ENCODE peak calls at places on chromosomes 4 and X, in seven cellular contexts. S is nephron progenitor cell, Z is foreskin fibroblast, A is H9, O is tibial artery, G is mesothelial cell of epicardium, D is omental fat pad. X is an unnamed sample.

GRCh38 chr4:188960411-188961093 is 821.3 kb downstream of the TRIML1 start:
- DNase-seq in S (no peak), Z (peak), A (no peak), O (no peak), G (no peak), D (no peak), X (no peak)

GRCh38 chr4:128410037-128410436 is 122.4 kb upstream of the PGRMC2 start:
- DNase-seq in S (no peak), Z (no peak), A (no peak), O (no peak), G (no peak), D (no peak), X (no peak)

GRCh38 chrX:45714864-45715263 is 514.2 kb upstream of the DIPK2B start:
- DNase-seq in S (no peak), Z (peak), A (no peak), O (no peak), G (no peak), D (no peak), X (no peak)

GRCh38 chr4:53598901-53599300 is 7.6 kb upstream of the LNX1 start:
- DNase-seq in S (no peak), Z (no peak), A (no peak), O (no peak), G (no peak), D (no peak), X (no peak)

GRCh38 chr4:140243345-140243753 is 89.4 kb upstream of the MAML3 start:
- DNase-seq in S (peak), Z (no peak), A (no peak), O (no peak), G (no peak), D (no peak), X (no peak)

GRCh38 chr4:69058410-69059059 is 37.7 kb upstream of the UGT2B7 start:
- DNase-seq in S (no peak), Z (no peak), A (no peak), O (no peak), G (no peak), D (no peak), X (no peak)

GRCh38 chrX:4764888-4765287 is 1051.4 kb upstream of the PRKX start:
- DNase-seq in S (no peak), Z (peak), A (no peak), O (no peak), G (no peak), D (no peak), X (no peak)

GRCh38 chr4:820230-821172 is 5.4 kb downstream of the CPLX1 start:
- DNase-seq in S (no peak), Z (no peak), A (no peak), O (no peak), G (no peak), D (no peak), X (no peak)

GRCh38 chrX:131392666-131393065 is 103.6 kb upstream of the IGSF1 start:
- DNase-seq in S (no peak), Z (no peak), A (no peak), O (no peak), G (no peak), D (no peak), X (no peak)

GRCh38 chr4:14744346-14744745 is 257.9 kb upstream of the CPEB2 start:
- DNase-seq in S (no peak), Z (no peak), A (peak), O (no peak), G (no peak), D (no peak), X (no peak)

GRCh38 chrX:132594129-132594528 is 105.3 kb upstream of the MBNL3 start:
- DNase-seq in S (no peak), Z (no peak), A (no peak), O (no peak), G (no peak), D (no peak), X (no peak)

GRCh38 chrX:132591719-132592275 is 103.0 kb upstream of the MBNL3 start:
- DNase-seq in S (no peak), Z (no peak), A (no peak), O (no peak), G (no peak), D (no peak), X (no peak)

GRCh38 chrX:132590350-132591026 is 101.7 kb upstream of the MBNL3 start:
- DNase-seq in S (no peak), Z (no peak), A (no peak), O (no peak), G (no peak), D (no peak), X (no peak)

GRCh38 chrX:132592880-132593279 is 104.0 kb upstream of the MBNL3 start:
- DNase-seq in S (peak), Z (peak), A (peak), O (no peak), G (no peak), D (no peak), X (peak)
- TF ChIP-seq CTCF in S (peak), Z (peak), A (peak), O (no peak), G (no peak), D (no peak), X (no peak)

DNA sequence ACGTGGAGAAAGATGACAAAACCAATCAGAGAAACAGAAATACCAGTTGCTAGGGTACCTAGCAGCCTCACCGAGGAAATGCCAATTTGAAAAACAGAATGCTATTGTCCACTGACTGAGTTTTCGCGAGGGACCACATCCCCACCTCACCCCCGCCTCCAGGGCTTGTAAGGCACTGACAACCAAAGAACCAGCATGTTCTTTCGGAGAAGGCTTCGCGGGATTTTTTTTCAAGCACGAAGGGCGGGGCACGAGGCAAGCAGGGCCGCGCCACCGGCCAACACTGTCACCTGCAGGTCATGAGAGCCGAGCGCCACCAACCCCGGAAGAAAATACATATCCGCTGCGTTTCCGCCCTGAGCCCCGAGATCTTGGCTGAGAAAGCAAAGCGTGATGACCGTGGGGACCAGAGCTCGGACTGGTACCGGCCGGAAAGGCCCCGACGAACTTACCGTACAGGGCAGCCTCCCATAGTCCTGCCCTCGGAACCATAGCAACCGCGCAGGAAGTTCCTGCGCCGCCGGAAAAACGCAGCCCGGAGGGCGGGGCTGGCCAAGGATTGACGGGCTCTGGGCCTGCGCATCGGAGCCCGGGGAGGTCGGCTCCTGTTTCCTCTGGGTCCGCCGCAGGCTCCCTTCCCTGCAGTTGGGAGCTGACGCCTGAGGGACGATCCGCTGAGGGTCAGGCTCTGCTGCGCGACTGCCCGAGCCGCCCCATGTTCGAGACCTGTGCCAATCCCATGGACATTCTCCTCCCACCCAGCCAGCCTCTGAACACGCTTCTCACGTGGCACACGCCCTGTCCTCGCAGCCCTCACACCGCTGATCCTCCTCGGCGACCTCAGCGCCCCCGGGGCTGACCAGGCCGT is 59.2 kb upstream of the PAGE5 start:
- DNase-seq in S (peak), Z (peak), A (peak), O (peak), G (peak), D (peak), X (peak)
- TF ChIP-seq CTCF in S (peak), Z (no peak), A (peak), O (peak), G (no peak), D (no peak), X (no peak)

GRCh38 chrX:112874140-112874539 is 33.5 kb upstream of the AMOT start:
- DNase-seq in S (no peak), Z (no peak), A (no peak), O (no peak), G (no peak), D (no peak), X (no peak)
- TF ChIP-seq CTCF in S (no peak), Z (no peak), A (peak), O (no peak), G (peak), D (no peak), X (no peak)

DNA sequence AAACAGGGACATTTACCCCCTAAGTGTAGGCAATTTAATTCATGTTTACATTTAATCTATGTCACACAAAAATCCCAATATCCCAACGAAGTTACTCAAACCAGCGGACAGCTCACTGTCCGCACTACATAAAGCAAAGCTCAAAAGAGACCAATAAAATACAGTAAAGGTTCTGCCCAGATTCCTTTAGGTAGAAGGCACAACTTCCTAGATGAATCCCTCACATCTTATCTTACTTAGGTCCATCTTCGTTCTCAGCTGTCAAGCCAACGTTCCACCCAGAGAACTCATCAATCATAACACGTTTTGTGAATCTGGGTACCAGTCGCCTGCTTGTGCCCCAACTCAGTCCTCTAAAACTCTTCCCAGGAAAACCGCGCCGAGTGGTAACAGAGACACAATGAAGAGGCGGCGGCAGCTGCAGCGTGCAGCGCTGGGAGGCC is 1.7 kb downstream of the HNRNPDL start:
- DNase-seq in S (no peak), Z (no peak), A (no peak), O (no peak), G (no peak), D (no peak), X (no peak)
- TF ChIP-seq CTCF in S (no peak), Z (no peak), A (no peak), O (no peak), G (no peak), D (no peak), X (no peak)

GRCh38 chrX:51484616-51485015 is 11.8 kb downstream of the NUDT11 start:
- DNase-seq in S (no peak), Z (no peak), A (no peak), O (no peak), G (no peak), D (no peak), X (no peak)

GRCh38 chrX:51487960-51488267 is 8.5 kb downstream of the NUDT11 start:
- DNase-seq in S (no peak), Z (no peak), A (no peak), O (no peak), G (no peak), D (no peak), X (no peak)
- TF ChIP-seq CTCF in S (no peak), Z (no peak), A (no peak), O (no peak), G (no peak), D (no peak), X (no peak)

GRCh38 chr4:82436130-82436529 is 5.7 kb downstream of the ENOPH1 start:
- DNase-seq in S (no peak), Z (no peak), A (no peak), O (no peak), G (no peak), D (no peak), X (no peak)

GRCh38 chr4:82434949-82435348 is 4.6 kb downstream of the ENOPH1 start:
- DNase-seq in S (no peak), Z (no peak), A (no peak), O (no peak), G (no peak), D (no peak), X (no peak)

GRCh38 chr4:82436780-82437179 is 6.4 kb downstream of the ENOPH1 start:
- DNase-seq in S (no peak), Z (no peak), A (no peak), O (no peak), G (no peak), D (no peak), X (no peak)

GRCh38 chr4:82439088-82439487 is 8.7 kb downstream of the ENOPH1 start:
- DNase-seq in S (no peak), Z (no peak), A (no peak), O (no peak), G (no peak), D (no peak), X (no peak)

DNA sequence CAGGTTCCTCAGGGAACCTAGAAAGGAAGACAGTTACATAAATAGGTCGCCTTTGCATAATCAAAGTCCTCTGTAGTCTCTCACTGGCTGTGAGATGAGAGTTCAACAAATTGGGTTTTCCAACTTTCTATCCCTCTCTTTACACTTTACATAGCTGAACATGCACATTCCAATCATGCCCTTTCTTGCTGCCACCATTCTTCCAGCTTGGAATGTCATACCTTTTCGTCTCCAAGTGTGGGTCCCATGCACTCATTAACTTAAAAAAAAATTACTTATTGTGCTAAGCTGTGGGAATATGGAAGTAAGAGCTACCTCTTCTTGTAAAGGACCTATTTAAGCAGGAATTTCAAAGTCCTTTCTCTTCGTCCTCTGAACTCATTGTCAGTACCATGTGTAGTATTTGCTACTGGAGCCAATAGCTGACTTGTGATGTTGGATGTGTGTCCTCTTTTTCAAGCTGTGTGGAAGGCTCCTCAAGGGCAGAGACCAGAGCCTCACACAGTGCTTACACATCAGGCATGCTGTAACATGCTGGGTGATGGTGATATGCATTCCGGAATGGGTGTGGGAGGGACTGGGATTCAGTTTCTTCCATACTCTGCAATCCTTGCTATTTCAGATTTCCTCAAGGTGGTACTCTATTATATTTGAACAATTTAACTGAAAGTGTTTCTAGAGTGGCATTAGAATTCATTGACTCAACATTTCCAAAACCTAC is 7.1 kb downstream of the ENOPH1 start:
- DNase-seq in S (no peak), Z (no peak), A (no peak), O (no peak), G (no peak), D (no peak), X (no peak)
- TF ChIP-seq CTCF in S (no peak), Z (no peak), A (no peak), O (no peak), G (no peak), D (no peak), X (no peak)

DNA sequence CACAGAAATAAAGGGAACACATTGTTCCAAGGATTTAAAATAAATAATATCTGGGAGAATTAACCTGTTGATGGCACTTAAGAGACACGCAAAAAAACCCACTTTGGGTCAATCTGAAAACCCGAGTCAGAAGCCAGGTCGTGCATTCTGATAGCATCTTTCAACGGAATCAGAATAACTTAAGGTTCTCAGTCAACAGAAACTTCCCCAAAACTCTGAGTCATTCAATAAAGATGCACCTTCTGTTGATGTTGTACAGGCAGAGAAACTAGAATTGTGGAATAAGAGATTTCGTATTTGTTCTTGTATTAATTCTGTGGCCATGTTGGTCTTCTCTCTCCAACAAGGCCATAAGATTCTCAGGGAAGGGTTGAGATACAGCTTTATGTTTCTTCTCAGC is 78.2 kb downstream of the MAOB start:
- DNase-seq in S (no peak), Z (no peak), A (no peak), O (no peak), G (no peak), D (no peak), X (no peak)
- TF ChIP-seq CTCF in S (no peak), Z (no peak), A (no peak), O (no peak), G (no peak), D (no peak), X (no peak)

GRCh38 chrX:119181491-119181890 is 53.9 kb upstream of the KIAA1210 start:
- DNase-seq in S (no peak), Z (no peak), A (peak), O (no peak), G (no peak), D (no peak), X (peak)
- TF ChIP-seq CTCF in S (no peak), Z (peak), A (peak), O (no peak), G (no peak), D (no peak), X (peak)

DNA sequence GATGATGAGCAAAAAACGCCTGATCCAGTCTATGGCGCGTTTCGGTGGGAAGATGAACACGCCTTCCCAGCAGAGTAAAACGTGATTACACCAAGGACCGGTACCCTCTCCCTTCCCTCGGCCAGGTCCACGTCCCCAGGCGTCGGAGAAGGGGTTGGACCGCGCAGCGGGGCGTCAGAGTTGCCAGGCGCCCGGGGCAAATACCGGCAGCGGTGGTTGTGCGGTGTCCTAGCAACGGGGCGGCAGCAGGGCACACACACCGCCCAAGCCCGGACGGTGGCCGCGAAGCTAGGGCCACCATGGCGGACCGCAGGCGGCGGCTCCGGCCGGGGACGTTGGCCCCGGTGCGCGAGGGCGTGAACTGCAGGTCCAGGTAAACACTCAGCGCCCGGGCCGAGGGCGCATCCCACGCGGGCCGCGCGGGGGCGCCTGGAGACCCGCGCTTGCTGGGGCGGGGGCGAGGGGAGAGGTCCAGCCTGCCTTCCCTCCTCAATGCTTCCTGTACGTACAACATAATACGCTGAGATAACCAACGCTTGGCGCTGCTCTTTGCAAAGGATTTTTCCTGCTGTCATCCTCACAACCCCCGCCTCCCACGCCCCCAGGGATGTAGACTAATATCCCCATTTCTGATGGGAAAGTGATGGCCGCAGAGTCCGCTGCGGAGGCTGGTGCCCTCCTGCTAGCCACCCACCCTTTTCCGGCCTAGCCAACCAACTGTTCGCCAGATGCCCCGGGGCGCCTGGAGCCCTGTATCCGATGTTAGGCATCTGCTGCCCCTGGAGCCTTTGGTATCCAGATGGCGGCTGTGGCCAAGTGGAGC is at the start of gene FAM47E:
- DNase-seq in S (peak), Z (peak), A (peak), O (peak), G (peak), D (no peak), X (peak)
- TF ChIP-seq CTCF in S (peak), Z (peak), A (peak), O (no peak), G (no peak), D (no peak), X (no peak)

DNA sequence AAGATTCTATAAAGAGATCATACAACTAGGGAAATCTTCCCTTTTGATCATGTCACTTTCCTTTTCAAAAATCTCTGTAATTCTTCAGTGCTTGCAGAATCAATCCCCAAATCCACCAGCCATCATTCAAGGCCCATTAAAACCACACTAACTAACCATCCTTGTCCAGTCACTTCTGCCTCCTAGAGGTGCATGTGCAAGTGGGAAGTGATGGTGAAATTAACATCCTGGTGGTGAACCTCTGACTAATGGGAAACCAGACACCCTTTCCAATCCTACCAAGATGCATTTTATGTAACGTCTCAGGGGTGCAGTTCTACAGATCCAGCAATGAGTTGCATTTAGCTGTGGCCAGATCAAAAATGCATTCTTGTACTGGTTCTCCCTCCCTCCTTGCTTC is 341.8 kb downstream of the RAPGEF2 start:
- DNase-seq in S (no peak), Z (no peak), A (no peak), O (no peak), G (no peak), D (no peak), X (no peak)
- TF ChIP-seq CTCF in S (no peak), Z (no peak), A (peak), O (no peak), G (no peak), D (no peak), X (no peak)